ENCODE peak calls at places on chromosomes 5 and 9, in seven cellular contexts. One of them, this sample, is unnamed.

GRCh38 chr5:52922384-52922783 is 66.8 kb upstream of the ITGA2 start:
- DNase-seq in HCT116: peak; percentile 68
- DNase-seq in HepG2: peak; percentile 45
- DNase-seq in SK-N-SH: no peak
- DNase-seq in K562: no peak
- DNase-seq in GM12878: no peak
- DNase-seq in H1: no peak
- DNase-seq in this sample: no peak

GRCh38 chr5:138180183-138180782 is 1.4 kb downstream of the KIF20A start:
- DNase-seq in HCT116: peak; percentile 52
- DNase-seq in HepG2: peak; percentile 73
- DNase-seq in SK-N-SH: peak; percentile 42
- DNase-seq in K562: peak; percentile 79
- DNase-seq in GM12878: peak; percentile 62
- DNase-seq in H1: no peak
- DNase-seq in this sample: peak; percentile 26

GRCh38 chr5:52468980-52469379 is 318.7 kb upstream of the ITGA1 start:
- DNase-seq in HCT116: no peak
- DNase-seq in HepG2: no peak
- DNase-seq in SK-N-SH: no peak
- DNase-seq in K562: no peak
- DNase-seq in GM12878: no peak
- DNase-seq in H1: no peak
- DNase-seq in this sample: no peak

GRCh38 chr5:26024774-26025173 is 1013.6 kb downstream of the CDH9 start:
- DNase-seq in HCT116: no peak
- DNase-seq in HepG2: peak; percentile 5
- DNase-seq in SK-N-SH: peak; percentile 7
- DNase-seq in K562: no peak
- DNase-seq in GM12878: no peak
- DNase-seq in H1: peak; percentile 54
- DNase-seq in this sample: no peak

GRCh38 chr9:74556685-74557084 is 59.5 kb downstream of the RORB start:
- DNase-seq in HCT116: no peak
- DNase-seq in HepG2: no peak
- DNase-seq in SK-N-SH: no peak
- DNase-seq in K562: no peak
- DNase-seq in GM12878: no peak
- DNase-seq in H1: no peak
- DNase-seq in this sample: no peak

GRCh38 chr5:174022384-174023095 is 23.0 kb upstream of the NSG2 start:
- DNase-seq in HCT116: no peak
- DNase-seq in HepG2: no peak
- DNase-seq in SK-N-SH: no peak
- DNase-seq in K562: no peak
- DNase-seq in GM12878: no peak
- DNase-seq in H1: no peak
- DNase-seq in this sample: no peak

GRCh38 chr5:140261403-140262171 is 41.3 kb downstream of the PFDN1 start:
- DNase-seq in HCT116: peak; percentile 79
- DNase-seq in HepG2: peak; percentile 85
- DNase-seq in SK-N-SH: no peak
- DNase-seq in K562: peak; percentile 84
- DNase-seq in GM12878: no peak
- DNase-seq in H1: no peak
- DNase-seq in this sample: peak; percentile 39

GRCh38 chr9:135772056-135773042 is 70.4 kb downstream of the KCNT1 start:
- DNase-seq in HCT116: no peak
- DNase-seq in HepG2: no peak
- DNase-seq in SK-N-SH: no peak
- DNase-seq in K562: no peak
- DNase-seq in GM12878: no peak
- DNase-seq in H1: no peak
- DNase-seq in this sample: no peak

GRCh38 chr5:57441557-57441956 is 41.1 kb downstream of the ACTBL2 start:
- DNase-seq in HCT116: no peak
- DNase-seq in HepG2: no peak
- DNase-seq in SK-N-SH: no peak
- DNase-seq in K562: peak; percentile 79
- DNase-seq in GM12878: no peak
- DNase-seq in H1: no peak
- DNase-seq in this sample: no peak

GRCh38 chr5:107359033-107359915 is 311.5 kb downstream of the EFNA5 start:
- DNase-seq in HCT116: no peak
- DNase-seq in HepG2: no peak
- DNase-seq in SK-N-SH: no peak
- DNase-seq in K562: no peak
- DNase-seq in GM12878: no peak
- DNase-seq in H1: no peak
- DNase-seq in this sample: no peak

GRCh38 chr5:134070648-134070978 is 43.9 kb upstream of the TCF7 start:
- DNase-seq in HCT116: no peak
- DNase-seq in HepG2: no peak
- DNase-seq in SK-N-SH: no peak
- DNase-seq in K562: no peak
- DNase-seq in GM12878: no peak
- DNase-seq in H1: no peak
- DNase-seq in this sample: no peak

GRCh38 chr5:127666043-127666716 is 17.3 kb downstream of the CTXN3 start:
- DNase-seq in HCT116: no peak
- DNase-seq in HepG2: no peak
- DNase-seq in SK-N-SH: no peak
- DNase-seq in K562: no peak
- DNase-seq in GM12878: no peak
- DNase-seq in H1: no peak
- DNase-seq in this sample: no peak

GRCh38 chr5:27491746-27492439 is 453.5 kb upstream of the CDH9 start:
- DNase-seq in HCT116: no peak
- DNase-seq in HepG2: no peak
- DNase-seq in SK-N-SH: no peak
- DNase-seq in K562: no peak
- DNase-seq in GM12878: no peak
- DNase-seq in H1: no peak
- DNase-seq in this sample: no peak

GRCh38 chr5:17309462-17309861 is 92.0 kb downstream of the BASP1 start:
- DNase-seq in HCT116: no peak
- DNase-seq in HepG2: no peak
- DNase-seq in SK-N-SH: no peak
- DNase-seq in K562: no peak
- DNase-seq in GM12878: no peak
- DNase-seq in H1: no peak
- DNase-seq in this sample: no peak

GRCh38 chr5:172868924-172869565 is 35.0 kb downstream of the ERGIC1 start:
- DNase-seq in HCT116: peak; percentile 21
- DNase-seq in HepG2: peak; percentile 64
- DNase-seq in SK-N-SH: peak; percentile 39
- DNase-seq in K562: peak; percentile 44
- DNase-seq in GM12878: no peak
- DNase-seq in H1: no peak
- DNase-seq in this sample: peak; percentile 36

GRCh38 chr5:168357881-168358280 is 66.4 kb downstream of the WWC1 start:
- DNase-seq in HCT116: no peak
- DNase-seq in HepG2: no peak
- DNase-seq in SK-N-SH: no peak
- DNase-seq in K562: no peak
- DNase-seq in GM12878: no peak
- DNase-seq in H1: no peak
- DNase-seq in this sample: no peak

GRCh38 chr5:121199238-121199999 is 652.3 kb upstream of the FTMT start:
- DNase-seq in HCT116: no peak
- DNase-seq in HepG2: no peak
- DNase-seq in SK-N-SH: no peak
- DNase-seq in K562: no peak
- DNase-seq in GM12878: no peak
- DNase-seq in H1: no peak
- DNase-seq in this sample: no peak

GRCh38 chr5:172533058-172533398 is 78.7 kb upstream of the SH3PXD2B start:
- DNase-seq in HCT116: no peak
- DNase-seq in HepG2: no peak
- DNase-seq in SK-N-SH: no peak
- DNase-seq in K562: no peak
- DNase-seq in GM12878: no peak
- DNase-seq in H1: peak; percentile 43
- DNase-seq in this sample: no peak

GRCh38 chr9:92747459-92748232 is 17.0 kb downstream of the BICD2 start:
- DNase-seq in HCT116: no peak
- DNase-seq in HepG2: no peak
- DNase-seq in SK-N-SH: no peak
- DNase-seq in K562: peak; percentile 31
- DNase-seq in GM12878: no peak
- DNase-seq in H1: no peak
- DNase-seq in this sample: no peak

GRCh38 chr5:80299601-80300000 is 20.2 kb upstream of the SPZ1 start:
- DNase-seq in HCT116: no peak
- DNase-seq in HepG2: no peak
- DNase-seq in SK-N-SH: no peak
- DNase-seq in K562: no peak
- DNase-seq in GM12878: no peak
- DNase-seq in H1: no peak
- DNase-seq in this sample: no peak

DNA sequence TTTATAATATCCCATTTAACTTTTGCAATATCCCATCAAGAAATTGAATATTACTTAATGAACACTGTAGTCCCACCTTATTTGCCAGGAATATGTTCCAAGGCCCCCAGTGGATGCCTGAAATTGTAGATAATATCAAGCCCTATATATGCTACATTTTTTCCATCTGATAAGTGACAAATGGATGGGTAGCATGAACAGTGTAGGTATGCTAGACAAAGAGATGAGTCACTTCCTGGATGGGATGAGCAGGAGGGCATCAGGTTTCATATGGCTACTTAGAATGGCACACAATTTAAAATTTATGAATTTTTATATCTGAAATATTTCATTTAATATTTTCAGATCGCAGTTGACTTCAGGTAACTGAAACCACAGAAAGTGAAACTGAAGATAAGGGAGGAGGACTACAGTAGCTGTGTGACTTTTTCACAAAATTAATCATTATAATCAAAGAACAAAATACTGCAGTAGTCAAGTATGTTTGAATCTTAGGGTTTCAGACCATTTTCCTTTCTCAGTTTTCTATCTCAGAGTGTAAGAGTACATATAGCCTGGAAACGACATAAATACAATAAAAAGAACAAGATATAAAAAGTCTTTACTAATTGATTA is 636.4 kb upstream of the ARRDC3 start:
- DNase-seq in HCT116: peak; percentile 33
- DNase-seq in HepG2: no peak
- DNase-seq in SK-N-SH: no peak
- DNase-seq in K562: no peak
- DNase-seq in GM12878: no peak
- DNase-seq in H1: no peak
- DNase-seq in this sample: no peak
- TF ChIP-seq JUND in HCT116: peak; percentile 86
- TF ChIP-seq JUND in HepG2: no peak
- TF ChIP-seq JUND in SK-N-SH: peak; percentile 98
- TF ChIP-seq JUND in K562: no peak
- TF ChIP-seq JUND in GM12878: no peak
- TF ChIP-seq JUND in H1: no peak
- TF ChIP-seq JUND in this sample: no peak

DNA sequence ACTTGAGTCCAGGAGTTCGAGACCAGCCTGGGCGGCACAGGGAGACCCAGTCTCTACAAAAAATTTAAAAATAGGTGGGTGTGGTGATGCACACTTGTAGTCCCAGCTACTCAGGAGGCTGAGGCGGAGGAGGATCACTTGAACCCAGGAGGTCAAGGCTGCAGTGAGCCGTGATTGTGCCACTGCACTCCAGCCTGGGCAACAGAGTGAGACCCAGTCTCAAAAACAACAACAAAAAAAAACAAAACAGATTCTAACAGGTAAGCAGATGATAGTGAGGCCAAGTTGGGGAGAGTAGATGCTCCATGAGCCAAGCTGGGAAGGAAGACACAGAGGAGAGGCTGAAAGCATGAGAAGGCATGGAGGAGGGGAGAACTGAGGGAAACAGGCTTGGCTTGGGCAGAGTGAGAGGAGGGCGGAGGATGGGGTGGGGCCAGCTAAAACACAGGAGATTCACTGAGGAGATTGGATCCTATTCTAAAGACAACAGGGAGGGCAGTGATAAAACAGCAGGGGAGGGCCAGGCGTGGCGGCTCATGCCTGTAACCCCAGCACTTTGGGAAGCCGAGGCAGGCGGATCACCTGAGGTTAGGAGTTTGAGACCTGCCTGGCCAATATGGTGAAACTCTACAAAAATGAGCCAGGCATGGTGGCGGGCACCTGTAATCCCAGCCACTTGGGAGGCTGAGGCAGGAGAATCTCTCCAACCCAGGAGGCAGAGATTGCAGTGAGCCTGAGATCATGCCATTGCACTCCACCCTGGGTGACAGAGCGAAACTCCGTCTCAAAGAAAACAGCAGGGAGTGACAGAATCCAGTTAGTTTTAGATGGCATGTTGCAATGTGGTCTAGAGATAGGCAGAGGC is 8.4 kb downstream of the RPS14 start:
- DNase-seq in HCT116: no peak
- DNase-seq in HepG2: no peak
- DNase-seq in SK-N-SH: no peak
- DNase-seq in K562: peak; percentile 48
- DNase-seq in GM12878: no peak
- DNase-seq in H1: no peak
- DNase-seq in this sample: no peak
- TF ChIP-seq JUND in HCT116: no peak
- TF ChIP-seq JUND in HepG2: no peak
- TF ChIP-seq JUND in SK-N-SH: no peak
- TF ChIP-seq JUND in K562: no peak
- TF ChIP-seq JUND in GM12878: no peak
- TF ChIP-seq JUND in H1: no peak
- TF ChIP-seq JUND in this sample: no peak

DNA sequence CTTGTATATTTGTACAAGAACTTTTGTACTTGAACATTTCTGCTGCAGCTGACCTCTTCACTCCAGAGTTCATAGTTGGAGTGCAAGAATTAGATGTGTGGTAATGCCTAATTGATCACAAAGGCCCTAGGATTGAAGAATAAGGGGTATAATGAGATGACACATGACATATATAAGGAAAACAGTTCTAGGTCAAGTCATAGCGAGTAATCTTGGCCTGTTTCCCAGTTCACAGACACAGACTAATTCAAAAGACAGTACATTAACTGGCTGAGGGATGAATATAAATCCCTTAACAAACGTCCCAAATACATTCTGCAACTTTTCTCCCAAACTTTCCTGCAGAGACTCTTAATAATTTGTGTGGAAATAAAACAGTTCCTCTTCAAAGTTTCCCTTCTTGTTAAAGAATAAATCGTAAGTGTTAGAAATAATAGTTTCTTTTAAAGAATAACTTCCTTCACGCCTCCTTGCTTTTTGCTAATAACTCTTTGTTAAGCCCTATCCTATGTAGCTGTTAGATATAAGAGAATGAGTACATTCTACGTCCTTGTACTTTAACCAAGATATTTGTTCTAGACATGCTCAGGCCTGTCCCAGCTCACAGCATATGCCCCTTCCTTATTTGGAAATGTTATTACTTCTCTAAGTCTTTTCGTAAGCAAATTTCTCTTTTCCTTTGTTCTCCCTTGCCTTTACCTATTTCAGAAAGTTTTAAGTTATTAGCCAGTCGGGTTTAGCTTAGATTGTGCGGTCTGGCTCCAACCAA is 556.4 kb upstream of the CTNND2 start:
- DNase-seq in HCT116: no peak
- DNase-seq in HepG2: no peak
- DNase-seq in SK-N-SH: no peak
- DNase-seq in K562: no peak
- DNase-seq in GM12878: no peak
- DNase-seq in H1: no peak
- DNase-seq in this sample: no peak
- TF ChIP-seq JUND in HCT116: no peak
- TF ChIP-seq JUND in HepG2: no peak
- TF ChIP-seq JUND in SK-N-SH: no peak
- TF ChIP-seq JUND in K562: no peak
- TF ChIP-seq JUND in GM12878: no peak
- TF ChIP-seq JUND in H1: no peak
- TF ChIP-seq JUND in this sample: no peak

GRCh38 chr5:150376799-150377771 is 19.6 kb downstream of the TCOF1 start:
- DNase-seq in HCT116: no peak
- DNase-seq in HepG2: no peak
- DNase-seq in SK-N-SH: no peak
- DNase-seq in K562: no peak
- DNase-seq in GM12878: no peak
- DNase-seq in H1: no peak
- DNase-seq in this sample: no peak
- TF ChIP-seq JUND in HCT116: no peak
- TF ChIP-seq JUND in HepG2: no peak
- TF ChIP-seq JUND in SK-N-SH: no peak
- TF ChIP-seq JUND in K562: no peak
- TF ChIP-seq JUND in GM12878: no peak
- TF ChIP-seq JUND in H1: no peak
- TF ChIP-seq JUND in this sample: no peak